ENCODE peak calls at places on chromosome 1, in nine cellular contexts. Z is MM.1S, T is SK-N-SH, U is PC-3, C is hepatocyte, Q is GM23248, L is neural progenitor cell, V is HCT116, J is GM23338. Y is an unnamed sample.

GRCh38 chr1:67433830-67434229 is 3.6 kb upstream of the SERBP1 start:
- DNase-seq in J (no peak), Z (no peak), L (no peak), V (no peak), T (no peak), Q (no peak), U (no peak), C (no peak), Y (no peak)

GRCh38 chr1:109502368-109502851 is 7.1 kb downstream of the AMIGO1 start:
- DNase-seq in C (no peak), T (no peak), V (no peak), Q (no peak), J (no peak), Z (no peak), U (no peak), L (no peak), Y (no peak)

GRCh38 chr1:42318601-42319000 is 16.4 kb downstream of the FOXJ3 start:
- DNase-seq in Z (no peak), U (no peak), Q (no peak), L (no peak), V (no peak), J (no peak), T (no peak), C (no peak), Y (no peak)

GRCh38 chr1:226983247-226983997 is 43.3 kb downstream of the COQ8A start:
- DNase-seq in L (no peak), T (no peak), C (no peak), Q (no peak), Z (no peak), U (no peak), J (no peak), V (no peak), Y (no peak)

GRCh38 chr1:41268154-41268770 is 26.2 kb upstream of the SCMH1 start:
- DNase-seq in U (peak), Z (peak), J (peak), T (peak), Q (peak), L (peak), C (peak), V (peak), Y (peak)

GRCh38 chr1:245142976-245143375 is 11.8 kb upstream of the KIF26B start:
- DNase-seq in T (no peak), J (no peak), Z (no peak), V (no peak), C (no peak), Q (no peak), U (no peak), L (no peak), Y (no peak)

GRCh38 chr1:55168353-55168752 is 46.8 kb downstream of the USP24 start:
- DNase-seq in Z (no peak), U (no peak), L (no peak), T (no peak), J (peak), V (no peak), C (no peak), Q (no peak), Y (no peak)

GRCh38 chr1:33327587-33328325 is 6.9 kb upstream of the A3GALT2 start:
- DNase-seq in Z (no peak), T (no peak), V (no peak), Q (peak), L (no peak), C (peak), J (no peak), U (peak), Y (no peak)

GRCh38 chr1:232239557-232240468 is 390.1 kb downstream of the SIPA1L2 start:
- DNase-seq in V (no peak), L (no peak), Z (no peak), J (no peak), T (no peak), U (no peak), Q (no peak), C (no peak), Y (no peak)

GRCh38 chr1:184595609-184596008 is 159.0 kb downstream of the EDEM3 start:
- DNase-seq in T (no peak), U (peak), J (no peak), L (no peak), Q (peak), Z (no peak), V (no peak), C (peak), Y (no peak)

GRCh38 chr1:17233675-17234074 is 15.2 kb upstream of the PADI3 start:
- DNase-seq in Q (peak), C (peak), Z (no peak), U (peak), V (peak), J (no peak), L (no peak), T (peak), Y (no peak)

GRCh38 chr1:55259906-55260608 is 44.9 kb upstream of the USP24 start:
- DNase-seq in Z (peak), V (no peak), U (no peak), Q (no peak), C (no peak), J (no peak), L (peak), T (no peak), Y (peak)

GRCh38 chr1:46506470-46507219 is 17.0 kb downstream of the DMBX1 start:
- DNase-seq in L (no peak), C (no peak), Q (peak), T (no peak), U (no peak), J (no peak), Z (no peak), V (no peak), Y (no peak)

GRCh38 chr1:216903389-216903754 is 180.1 kb upstream of the ESRRG start:
- DNase-seq in Q (peak), T (no peak), L (no peak), U (peak), V (no peak), C (peak), Z (no peak), J (no peak), Y (no peak)

GRCh38 chr1:119885903-119886783 is 10.2 kb downstream of the ADAM30 start:
- DNase-seq in Q (peak), J (peak), U (peak), L (peak), Z (peak), V (peak), T (peak), C (peak), Y (peak)

GRCh38 chr1:209402697-209403096 is 180.8 kb upstream of the CAMK1G start:
- DNase-seq in Q (peak), V (no peak), L (no peak), J (no peak), U (no peak), C (no peak), T (no peak), Z (no peak), Y (no peak)

GRCh38 chr1:209405183-209405823 is 178.2 kb upstream of the CAMK1G start:
- DNase-seq in U (peak), C (no peak), V (no peak), L (no peak), Z (no peak), T (no peak), Q (peak), J (peak), Y (no peak)

GRCh38 chr1:209406111-209406654 is 177.3 kb upstream of the CAMK1G start:
- DNase-seq in V (no peak), Z (no peak), C (no peak), U (peak), J (peak), L (no peak), Q (peak), T (no peak), Y (no peak)

GRCh38 chr1:209403921-209404320 is 179.6 kb upstream of the CAMK1G start:
- DNase-seq in T (no peak), Q (no peak), V (peak), C (no peak), J (no peak), L (no peak), Z (no peak), U (peak), Y (no peak)

GRCh38 chr1:209404577-209404976 is 178.9 kb upstream of the CAMK1G start:
- DNase-seq in T (no peak), J (no peak), C (no peak), Z (no peak), L (peak), V (no peak), Q (no peak), U (peak), Y (no peak)
- H3K27ac ChIP-seq in T (no peak), J (peak), C (no peak), Z (no peak), L (no peak), V (no peak), Q (no peak), U (peak), Y (no peak)

GRCh38 chr1:156660752-156661112 is 16.5 kb downstream of the NES start:
- DNase-seq in U (no peak), V (no peak), T (no peak), J (no peak), Q (no peak), L (no peak), Z (peak), C (no peak), Y (no peak)
- H3K4me3 ChIP-seq in U (peak), V (peak), T (peak), J (peak), Q (no peak), L (no peak), Z (peak), C (no peak), Y (no peak)

GRCh38 chr1:115164484-115164883 is 75.2 kb upstream of the TSPAN2 start:
- DNase-seq in U (no peak), V (no peak), Z (no peak), C (no peak), L (no peak), T (no peak), J (no peak), Q (no peak), Y (no peak)
- TF ChIP-seq EZH2phosphoT487 in U (no peak), V (no peak), Z (no peak), C (no peak), L (no peak), T (no peak), J (no peak), Q (no peak), Y (no peak)

DNA sequence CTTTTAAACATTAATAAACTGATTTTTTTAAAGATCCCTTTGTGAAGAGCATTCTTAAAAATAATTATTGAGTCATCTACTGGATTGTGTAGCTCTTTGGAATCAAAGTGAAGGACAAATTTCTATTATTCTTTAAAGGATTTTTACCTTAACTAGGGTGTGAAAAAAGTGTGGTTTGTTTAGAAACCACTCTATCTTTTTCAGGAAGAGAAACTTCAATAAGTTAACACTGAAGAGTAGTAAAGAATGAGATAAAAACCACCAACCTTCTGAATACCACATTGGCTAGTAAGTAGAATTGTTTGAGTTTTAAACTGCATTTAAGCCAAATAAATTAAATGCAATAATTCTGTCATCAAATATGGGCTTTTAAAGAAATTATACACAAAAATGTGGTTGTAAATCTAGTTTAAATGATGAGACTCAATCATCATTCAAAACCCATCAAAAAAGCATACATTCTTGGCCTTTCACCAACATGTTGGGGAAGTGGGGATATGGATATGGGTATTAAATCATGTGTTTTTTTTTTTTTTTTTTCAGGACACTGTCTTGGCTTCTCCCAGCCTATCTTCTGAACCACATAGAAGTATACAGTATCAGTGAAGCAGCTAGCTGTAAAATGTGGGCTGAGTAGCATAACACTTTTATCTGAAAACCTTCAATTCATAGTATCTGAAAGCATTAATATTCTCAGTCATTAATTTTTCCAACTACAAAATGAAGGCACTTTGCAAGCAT is 4.8 kb downstream of the S1PR1 start:
- DNase-seq in Q (no peak), T (no peak), U (no peak), C (no peak), J (no peak), L (no peak), Z (peak), V (no peak), Y (no peak)
- H3K27ac ChIP-seq in Q (no peak), T (no peak), U (no peak), C (peak), J (no peak), L (no peak), Z (no peak), V (no peak), Y (no peak)

GRCh38 chr1:153260473-153260979 is 1.0 kb downstream of the LORICRIN start:
- DNase-seq in Q (peak), U (no peak), V (no peak), T (peak), J (no peak), Z (peak), C (no peak), L (no peak), Y (no peak)
- H3K4me3 ChIP-seq in Q (peak), U (no peak), V (no peak), T (peak), J (peak), Z (peak), C (no peak), L (no peak), Y (no peak)

GRCh38 chr1:145963218-145964019 is 956 bp downstream of the ANKRD34A start:
- DNase-seq in L (no peak), J (no peak), Z (no peak), T (no peak), U (peak), Q (peak), V (no peak), C (peak), Y (no peak)

GRCh38 chr1:145960468-145961108 is 2.8 kb upstream of the LIX1L start:
- DNase-seq in U (peak), T (peak), J (peak), Q (peak), L (peak), C (peak), V (no peak), Z (no peak), Y (no peak)

GRCh38 chr1:145961425-145962156 is 2.8 kb downstream of the ANKRD34A start:
- DNase-seq in Z (no peak), L (peak), T (peak), Q (peak), V (no peak), J (peak), U (peak), C (peak), Y (no peak)

GRCh38 chr1:145961109-145961424 is 3.2 kb upstream of the LIX1L start:
- DNase-seq in U (no peak), Q (peak), T (peak), C (no peak), V (no peak), J (peak), Z (no peak), L (no peak), Y (no peak)

GRCh38 chr1:145962157-145963102 is 1.9 kb downstream of the ANKRD34A start:
- DNase-seq in Z (no peak), T (peak), V (no peak), L (peak), U (peak), J (peak), Q (peak), C (peak), Y (no peak)
- TF ChIP-seq EZH2phosphoT487 in Z (no peak), T (no peak), V (no peak), L (peak), U (no peak), J (peak), Q (no peak), C (no peak), Y (no peak)

GRCh38 chr1:15797614-15798390 is 9.6 kb downstream of the UQCRHL start:
- DNase-seq in Z (no peak), Q (peak), L (no peak), J (no peak), T (no peak), C (no peak), U (peak), V (no peak), Y (no peak)
- H3K27ac ChIP-seq in Z (no peak), Q (peak), L (no peak), J (no peak), T (no peak), C (peak), U (peak), V (peak), Y (no peak)

GRCh38 chr1:38938722-38939260 is 2.8 kb downstream of the RHBDL2 start:
- DNase-seq in L (no peak), C (no peak), U (peak), V (no peak), Q (no peak), Z (no peak), T (no peak), J (no peak), Y (no peak)

GRCh38 chr1:38940339-38941047 is 1.1 kb downstream of the RHBDL2 start:
- DNase-seq in T (no peak), V (no peak), Z (no peak), C (no peak), Q (no peak), L (no peak), U (no peak), J (no peak), Y (no peak)

GRCh38 chr1:38941093-38941492 is 537 bp downstream of the RHBDL2 start:
- DNase-seq in J (no peak), Q (no peak), C (no peak), Z (no peak), V (no peak), T (no peak), U (peak), L (no peak), Y (no peak)

GRCh38 chr1:38942664-38943428 is 1.2 kb upstream of the RHBDL2 start:
- DNase-seq in Z (no peak), Q (no peak), U (no peak), C (no peak), J (no peak), L (no peak), T (no peak), V (no peak), Y (no peak)

DNA sequence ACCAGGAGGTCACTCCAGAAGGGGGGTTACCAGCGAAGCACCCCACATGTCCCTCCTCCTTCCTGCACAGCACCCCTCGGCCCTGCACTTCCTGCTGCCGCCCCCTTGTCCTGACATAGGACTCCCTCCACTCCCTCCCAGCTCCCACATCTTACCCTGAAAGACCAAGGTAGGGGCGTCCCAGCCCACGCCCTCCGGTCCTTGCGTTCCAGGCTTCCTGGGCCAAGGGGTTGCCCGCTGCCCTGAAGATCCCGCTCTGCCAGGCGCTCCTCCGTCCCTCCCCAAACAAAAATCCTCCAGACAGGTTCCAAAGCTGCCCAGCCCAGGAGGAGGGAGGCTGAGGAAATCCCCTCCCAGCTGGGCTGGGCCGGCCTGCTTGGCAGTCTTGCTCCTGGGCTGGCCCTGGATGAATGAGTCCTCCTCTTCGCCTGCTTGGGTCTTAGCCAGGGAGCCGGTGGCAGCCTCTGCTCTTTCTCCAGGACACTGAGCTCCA is at the start of gene RHBDL2:
- DNase-seq in T (peak), L (peak), V (no peak), Q (peak), J (peak), C (no peak), U (peak), Z (no peak), Y (no peak)
- H3K4me3 ChIP-seq in T (no peak), L (no peak), V (no peak), Q (peak), J (peak), C (no peak), U (peak), Z (no peak), Y (no peak)

GRCh38 chr1:154559496-154559950 is 1.1 kb upstream of the UBE2Q1 start:
- DNase-seq in V (peak), C (peak), Q (peak), J (peak), U (peak), L (peak), Z (peak), T (peak), Y (peak)
- TF ChIP-seq EZH2phosphoT487 in V (no peak), C (no peak), Q (no peak), J (no peak), U (no peak), L (no peak), Z (no peak), T (no peak), Y (no peak)

GRCh38 chr1:214233856-214234634 is 46.9 kb upstream of the SMYD2 start:
- DNase-seq in T (no peak), Z (no peak), J (no peak), C (no peak), Q (no peak), L (no peak), V (no peak), U (no peak), Y (no peak)
- H3K27ac ChIP-seq in T (no peak), Z (no peak), J (no peak), C (no peak), Q (no peak), L (no peak), V (no peak), U (no peak), Y (no peak)

Y was measured in OCI-LY7.